ENCODE peak calls at places on chromosome 15, in four cellular contexts. T is PC-3; F is CD4-positive, alpha-beta T cell; S is stomach. N is an unnamed sample.

GRCh38 chr15:96330450-96331140 is at the start of gene NR2F2:
- DNase-seq in S (peak), F (no peak), T (peak), N (peak)

GRCh38 chr15:59436774-59437472 is 1.1 kb upstream of the FAM81A start:
- DNase-seq in S (no peak), T (no peak), F (no peak), N (no peak)

GRCh38 chr15:49415638-49416037 is 7.4 kb upstream of the FGF7 start:
- DNase-seq in F (no peak), S (no peak), T (peak), N (no peak)

GRCh38 chr15:42826251-42826890 is 89.4 kb upstream of the CDAN1 start:
- DNase-seq in T (peak), S (no peak), F (no peak), N (no peak)

GRCh38 chr15:64464271-64465005 is 4.1 kb downstream of the ZNF609 start:
- DNase-seq in F (no peak), T (no peak), S (no peak), N (no peak)

GRCh38 chr15:88920186-88920891 is 7.2 kb upstream of the MFGE8 start:
- DNase-seq in S (no peak), F (no peak), T (peak), N (no peak)

GRCh38 chr15:88393719-88394519 is 73.3 kb downstream of the MRPL46 start:
- DNase-seq in T (no peak), F (no peak), S (no peak), N (no peak)

GRCh38 chr15:85828869-85829268 is 34.1 kb upstream of the KLHL25 start:
- DNase-seq in S (no peak), F (no peak), T (no peak), N (no peak)

GRCh38 chr15:81329446-81329845 is 5.5 kb upstream of the STARD5 start:
- DNase-seq in S (no peak), T (no peak), F (no peak), N (no peak)

GRCh38 chr15:81338422-81339007 is 14.6 kb upstream of the STARD5 start:
- DNase-seq in F (no peak), S (no peak), T (peak), N (no peak)

GRCh38 chr15:69568621-69569020 is 116.0 kb downstream of the RPLP1 start:
- DNase-seq in S (no peak), T (no peak), F (no peak), N (no peak)

GRCh38 chr15:52649686-52650085 is 29.5 kb downstream of the ATOSA start:
- DNase-seq in F (no peak), S (no peak), T (no peak), N (no peak)

GRCh38 chr15:85276921-85277320 is 103.5 kb upstream of the AKAP13 start:
- DNase-seq in S (no peak), T (peak), F (no peak), N (no peak)

GRCh38 chr15:76945494-76945893 is 13.9 kb downstream of the RCN2 start:
- DNase-seq in S (no peak), F (no peak), T (no peak), N (no peak)

GRCh38 chr15:90192961-90193786 is 8.0 kb upstream of the SEMA4B start:
- DNase-seq in S (no peak), T (no peak), F (no peak), N (peak)

GRCh38 chr15:63277893-63278505 is 594 bp downstream of the APH1B start:
- DNase-seq in F (no peak), T (peak), S (no peak), N (no peak)

GRCh38 chr15:82951472-82952155 is 906 bp downstream of the HOMER2 start:
- DNase-seq in F (no peak), T (peak), S (no peak), N (no peak)

GRCh38 chr15:52746162-52746721 is 43.9 kb downstream of the ONECUT1 start:
- DNase-seq in F (no peak), T (no peak), S (no peak), N (no peak)

GRCh38 chr15:79058260-79058850 is 32.2 kb downstream of the RASGRF1 start:
- DNase-seq in F (no peak), S (no peak), T (no peak), N (no peak)

GRCh38 chr15:22887157-22887951 is 48.9 kb downstream of the NIPA2 start:
- DNase-seq in S (no peak), F (no peak), T (peak), N (no peak)

GRCh38 chr15:71463156-71463555 is 347.2 kb upstream of the NR2E3 start:
- DNase-seq in F (no peak), T (no peak), S (no peak), N (no peak)

GRCh38 chr15:80743189-80743833 is 35.9 kb upstream of the CEMIP start:
- DNase-seq in F (no peak), S (peak), T (peak), N (no peak)

GRCh38 chr15:88627463-88627862 is 6.3 kb downstream of the AEN start:
- DNase-seq in F (peak), T (no peak), S (no peak), N (no peak)

GRCh38 chr15:98719169-98719515 is 70.8 kb downstream of the IGF1R start:
- DNase-seq in T (no peak), S (no peak), F (no peak), N (no peak)

GRCh38 chr15:69565066-69565465 is 112.4 kb downstream of the RPLP1 start:
- DNase-seq in T (no peak), S (no peak), F (no peak), N (no peak)

GRCh38 chr15:50463423-50464358 is 39.5 kb downstream of the USP8 start:
- DNase-seq in T (no peak), S (no peak), F (no peak), N (no peak)

GRCh38 chr15:31372635-31373091 is 46.0 kb downstream of the KLF13 start:
- DNase-seq in F (no peak), S (no peak), T (peak), N (peak)

GRCh38 chr15:68700395-68701123 is 120.1 kb downstream of the ANP32A start:
- DNase-seq in F (no peak), T (no peak), S (no peak), N (peak)

GRCh38 chr15:82079736-82080135 is 33.9 kb upstream of the MEX3B start:
- DNase-seq in T (no peak), S (no peak), F (no peak), N (no peak)

GRCh38 chr15:80562846-80563245 is 132.3 kb upstream of the ABHD17C start:
- DNase-seq in T (no peak), F (no peak), S (no peak), N (no peak)

GRCh38 chr15:96428742-96429141 is 98.2 kb downstream of the NR2F2 start:
- DNase-seq in S (no peak), T (peak), F (no peak), N (no peak)

GRCh38 chr15:26439681-26440080 is 333.2 kb downstream of the GABRB3 start:
- DNase-seq in T (no peak), F (no peak), S (no peak), N (no peak)

GRCh38 chr15:60397772-60398445 is at the start of gene ANXA2:
- DNase-seq in F (peak), T (peak), S (peak), N (no peak)

GRCh38 chr15:31091531-31091930 is 10.0 kb downstream of the TRPM1 start:
- DNase-seq in S (no peak), T (peak), F (no peak), N (no peak)

GRCh38 chr15:81270781-81271491 is 53.0 kb downstream of the STARD5 start:
- DNase-seq in F (no peak), S (no peak), T (peak), N (no peak)

GRCh38 chr15:71335591-71335990 is 220.3 kb downstream of the THSD4 start:
- DNase-seq in T (no peak), F (no peak), S (no peak), N (no peak)

GRCh38 chr15:37095197-37095992 is 5.0 kb downstream of the MEIS2 start:
- DNase-seq in S (no peak), T (no peak), F (no peak), N (peak)

GRCh38 chr15:63048986-63049665 is 6.6 kb downstream of the TPM1 start:
- DNase-seq in T (peak), S (peak), F (no peak), N (no peak)

GRCh38 chr15:73928971-73929627 is 2.8 kb downstream of the LOXL1 start:
- DNase-seq in S (no peak), F (no peak), T (peak), N (no peak)

GRCh38 chr15:69548771-69549170 is 96.2 kb downstream of the RPLP1 start:
- DNase-seq in F (no peak), T (no peak), S (no peak), N (no peak)

GRCh38 chr15:43903864-43904290 is 77.1 kb downstream of the WDR76 start:
- DNase-seq in S (peak), F (peak), T (peak), N (peak)

GRCh38 chr15:43896543-43896942 is 69.7 kb downstream of the WDR76 start:
- DNase-seq in F (no peak), S (no peak), T (peak), N (no peak)

GRCh38 chr15:43900964-43901363 is 74.2 kb downstream of the WDR76 start:
- DNase-seq in S (no peak), T (no peak), F (no peak), N (no peak)

GRCh38 chr15:43901485-43901884 is 74.7 kb downstream of the WDR76 start:
- DNase-seq in S (no peak), T (no peak), F (no peak), N (no peak)

DNA sequence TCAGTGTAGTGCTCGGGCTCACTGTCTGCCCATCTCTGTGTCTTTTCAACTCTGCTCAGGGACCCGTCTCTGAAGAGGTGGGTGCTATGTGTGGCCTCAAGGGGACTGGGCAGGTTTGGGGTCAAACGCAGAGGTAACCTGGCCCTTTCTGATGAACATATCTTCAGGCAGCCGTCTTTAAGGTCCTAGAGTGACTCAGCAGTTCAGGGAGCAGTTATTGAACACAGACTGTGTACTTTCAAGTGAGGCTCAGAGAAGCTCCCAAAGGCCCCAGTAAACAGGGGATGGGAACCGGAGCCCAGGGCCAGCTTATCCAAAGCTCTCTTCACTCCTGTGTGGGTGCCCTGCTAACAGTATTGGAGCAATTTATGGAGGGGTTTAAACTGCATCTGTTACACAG is 73.1 kb downstream of the WDR76 start:
- DNase-seq in F (no peak), T (no peak), S (no peak), N (no peak)
- H3K27ac ChIP-seq in F (no peak), T (no peak), S (no peak), N (peak)

GRCh38 chr15:57503051-57503702 is 88.5 kb upstream of the MYZAP start:
- DNase-seq in S (no peak), T (no peak), F (no peak), N (no peak)
- H3K27ac ChIP-seq in S (peak), T (no peak), F (no peak), N (no peak)

DNA sequence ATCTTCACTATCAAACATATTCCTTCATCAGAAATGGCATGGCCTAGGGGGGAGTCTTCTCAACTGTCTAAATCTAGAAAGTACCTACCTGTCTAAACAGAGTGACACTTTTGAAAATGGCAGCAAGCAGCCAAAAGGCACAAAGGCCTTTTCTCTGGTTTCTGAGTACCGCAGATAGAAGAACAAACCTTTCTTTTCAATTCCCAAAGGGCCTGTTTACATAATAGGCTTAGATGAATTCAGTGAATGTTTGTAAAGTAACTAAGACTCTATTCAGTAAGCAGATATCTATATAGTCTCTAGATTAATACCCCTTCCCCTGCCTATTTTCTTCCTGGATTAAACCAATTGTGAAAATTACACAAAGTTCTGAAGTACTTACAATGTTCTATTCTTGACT is 7.1 kb downstream of the MYEF2 start:
- DNase-seq in T (no peak), S (no peak), F (no peak), N (no peak)
- H3K27ac ChIP-seq in T (no peak), S (no peak), F (no peak), N (no peak)

DNA sequence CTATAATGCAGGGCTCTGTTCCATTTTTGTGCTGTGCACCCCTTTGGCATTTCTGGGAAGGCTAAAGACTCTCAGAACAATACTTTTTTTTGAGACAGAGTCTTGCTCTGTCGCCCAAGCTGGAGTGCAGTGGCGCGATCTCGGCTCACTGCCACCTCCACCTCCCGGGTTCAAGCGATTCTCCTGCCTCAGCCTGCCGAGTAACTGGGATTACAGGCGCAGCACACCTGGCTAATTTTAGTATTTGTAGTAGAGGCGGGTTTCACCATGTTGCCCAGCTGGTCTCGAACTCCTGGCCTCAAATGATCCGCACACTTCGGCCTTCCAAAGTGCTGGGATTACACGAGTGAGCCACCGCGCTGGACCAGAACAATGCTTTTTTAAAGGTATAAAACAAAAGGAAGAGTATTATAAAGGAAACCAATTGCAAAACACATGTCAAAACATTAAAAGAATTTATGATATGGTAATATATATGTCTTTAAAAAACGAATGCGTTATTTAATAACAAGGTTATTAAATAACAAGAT is 999 bp downstream of the SQOR start:
- DNase-seq in F (no peak), T (no peak), S (no peak), N (no peak)
- H3K27ac ChIP-seq in F (no peak), T (peak), S (peak), N (peak)

N was measured in substantia nigra.